ENCODE peak calls at places on chromosomes 6 and 20, in six cellular contexts. K, N, E, U, R and Q are unnamed samples.

GRCh38 chr6:82363368-82364086 is at the start of gene TPBG:
- DNase-seq in R (peak; percentile 46), U (peak; percentile 90), N (peak; percentile 61), E (peak; percentile 60), K (peak; percentile 70), Q (peak; percentile 83)

GRCh38 chr6:163392533-163392932 is 22.0 kb upstream of the QKI start:
- DNase-seq in E (no peak), K (no peak), U (no peak), N (no peak), R (no peak), Q (no peak)

GRCh38 chr6:160972111-160972510 is 19.5 kb upstream of the MAP3K4 start:
- DNase-seq in K (no peak), U (no peak), N (no peak), E (no peak), R (no peak), Q (no peak)

GRCh38 chr6:106300944-106301343 is 24.6 kb downstream of the ATG5 start:
- DNase-seq in K (no peak), R (peak; percentile 6), N (no peak), E (no peak), U (no peak), Q (no peak)

GRCh38 chr20:17971571-17972013 is 2.8 kb downstream of the MGME1 start:
- DNase-seq in N (no peak), K (no peak), R (no peak), U (no peak), E (no peak), Q (no peak)

GRCh38 chr6:43993881-43994523 is 133.2 kb downstream of the MRPL14 start:
- DNase-seq in U (no peak), K (peak; percentile 40), E (peak; percentile 32), R (no peak), N (no peak), Q (peak; percentile 37)

GRCh38 chr6:2857580-2858337 is 16.1 kb upstream of the SERPINB1 start:
- DNase-seq in N (peak; percentile 51), E (peak; percentile 85), K (no peak), U (no peak), R (peak; percentile 57), Q (no peak)

GRCh38 chr6:33668914-33669313 is 42.6 kb downstream of the UQCC2 start:
- DNase-seq in K (no peak), N (peak; percentile 83), R (peak; percentile 48), U (no peak), E (no peak), Q (no peak)

GRCh38 chr6:146814148-146814750 is 215.5 kb downstream of the ADGB start:
- DNase-seq in R (no peak), E (no peak), K (no peak), N (no peak), U (no peak), Q (no peak)

GRCh38 chr20:5731753-5732366 is 18.3 kb upstream of the SHLD1 start:
- DNase-seq in N (no peak), R (no peak), E (no peak), U (no peak), K (no peak), Q (no peak)

GRCh38 chr20:14712302-14712739 is 374.9 kb upstream of the FLRT3 start:
- DNase-seq in E (no peak), K (no peak), R (peak; percentile 62), U (no peak), N (no peak), Q (no peak)

GRCh38 chr6:3808759-3809514 is 40.2 kb upstream of the FAM50B start:
- DNase-seq in E (peak; percentile 58), K (peak; percentile 83), N (peak; percentile 22), R (peak; percentile 85), U (no peak), Q (peak; percentile 81)

GRCh38 chr20:881051-881820 is 34.9 kb downstream of the ANGPT4 start:
- DNase-seq in N (no peak), K (no peak), E (no peak), U (no peak), R (peak; percentile 59), Q (no peak)

GRCh38 chr6:99148761-99149160 is 200.7 kb downstream of the FAXC start:
- DNase-seq in N (no peak), K (no peak), U (no peak), E (no peak), R (no peak), Q (no peak)

GRCh38 chr6:8530775-8531435 is 95.6 kb upstream of the SLC35B3 start:
- DNase-seq in U (no peak), E (no peak), R (no peak), K (no peak), N (no peak), Q (no peak)

GRCh38 chr6:137933696-137934095 is 66.6 kb downstream of the TNFAIP3 start:
- DNase-seq in N (no peak), R (no peak), E (no peak), K (peak; percentile 82), U (no peak), Q (peak; percentile 71)

GRCh38 chr20:13012886-13013285 is 4.1 kb downstream of the SPTLC3 start:
- DNase-seq in E (no peak), R (no peak), U (no peak), K (no peak), N (no peak), Q (no peak)

DNA sequence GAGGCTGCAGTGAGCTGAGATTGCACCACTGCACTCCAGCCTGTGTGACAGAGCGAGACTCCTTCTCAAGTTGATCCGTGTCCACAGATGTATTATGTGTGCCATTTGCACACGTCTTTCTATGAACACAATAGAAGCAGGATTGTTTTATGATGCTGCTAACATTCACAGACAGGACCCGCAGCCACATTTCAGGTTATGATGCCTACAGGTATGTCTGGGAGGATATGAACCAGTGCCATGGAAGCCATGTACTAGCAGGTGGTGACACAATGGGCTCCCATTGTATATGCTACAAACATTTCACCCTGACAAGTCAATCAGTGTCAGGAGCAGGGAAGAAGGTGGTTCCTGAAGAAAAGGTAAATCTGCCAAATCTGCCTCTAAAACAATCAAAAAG is 4.3 kb downstream of the TRAM2 start:
- DNase-seq in E (no peak), K (no peak), U (no peak), N (no peak), R (no peak), Q (no peak)
- H3K27ac ChIP-seq in E (no peak overlapping the region), K (peak overlapping the region; percentile 97), U (no peak overlapping the region), N (peak overlapping the region; percentile 98), R (peak overlapping the region; percentile 42), Q (no peak overlapping the region)

GRCh38 chr6:139644821-139645220 is 270.4 kb upstream of the CITED2 start:
- DNase-seq in K (peak; percentile 76), R (no peak), N (no peak), E (no peak), U (no peak), Q (no peak)
- TF ChIP-seq EP300 in K (no peak), R (no peak), N (peak; percentile 4), E (no peak), U (no peak), Q (peak; percentile 55)

DNA sequence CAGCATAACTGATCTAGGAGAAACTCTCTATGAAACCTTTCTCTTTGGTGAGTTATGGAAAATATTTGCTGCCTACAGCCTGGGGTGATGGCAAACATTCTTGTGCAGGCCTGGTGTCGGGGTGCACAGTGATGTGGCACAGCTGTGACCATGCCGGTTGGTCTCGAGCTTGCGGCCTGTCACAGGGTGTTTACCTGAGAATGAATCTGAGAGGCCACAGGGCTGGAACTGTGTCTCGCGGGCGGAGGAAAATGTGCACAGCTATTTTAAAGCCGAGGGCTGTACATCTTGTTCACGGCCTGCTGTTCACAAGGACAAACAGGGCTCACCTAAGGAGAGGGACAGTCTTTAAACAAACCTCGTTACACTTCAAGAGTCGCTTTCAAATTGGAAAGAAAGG is 69.3 kb upstream of the FOXA2 start:
- DNase-seq in K (no peak), N (no peak), U (no peak), R (no peak), E (no peak), Q (no peak)
- TF ChIP-seq CTCF in K (no peak), N (no peak), U (no peak), R (no peak), E (no peak), Q (no peak)

GRCh38 chr20:10297684-10298240 is 79.1 kb downstream of the SNAP25 start:
- DNase-seq in K (no peak), N (no peak), R (no peak), E (no peak), U (no peak), Q (no peak)
- H3K27ac ChIP-seq in K (no peak overlapping the region), N (no peak overlapping the region), R (peak overlapping the region; percentile 46), E (no peak overlapping the region), U (no peak overlapping the region), Q (no peak overlapping the region)

DNA sequence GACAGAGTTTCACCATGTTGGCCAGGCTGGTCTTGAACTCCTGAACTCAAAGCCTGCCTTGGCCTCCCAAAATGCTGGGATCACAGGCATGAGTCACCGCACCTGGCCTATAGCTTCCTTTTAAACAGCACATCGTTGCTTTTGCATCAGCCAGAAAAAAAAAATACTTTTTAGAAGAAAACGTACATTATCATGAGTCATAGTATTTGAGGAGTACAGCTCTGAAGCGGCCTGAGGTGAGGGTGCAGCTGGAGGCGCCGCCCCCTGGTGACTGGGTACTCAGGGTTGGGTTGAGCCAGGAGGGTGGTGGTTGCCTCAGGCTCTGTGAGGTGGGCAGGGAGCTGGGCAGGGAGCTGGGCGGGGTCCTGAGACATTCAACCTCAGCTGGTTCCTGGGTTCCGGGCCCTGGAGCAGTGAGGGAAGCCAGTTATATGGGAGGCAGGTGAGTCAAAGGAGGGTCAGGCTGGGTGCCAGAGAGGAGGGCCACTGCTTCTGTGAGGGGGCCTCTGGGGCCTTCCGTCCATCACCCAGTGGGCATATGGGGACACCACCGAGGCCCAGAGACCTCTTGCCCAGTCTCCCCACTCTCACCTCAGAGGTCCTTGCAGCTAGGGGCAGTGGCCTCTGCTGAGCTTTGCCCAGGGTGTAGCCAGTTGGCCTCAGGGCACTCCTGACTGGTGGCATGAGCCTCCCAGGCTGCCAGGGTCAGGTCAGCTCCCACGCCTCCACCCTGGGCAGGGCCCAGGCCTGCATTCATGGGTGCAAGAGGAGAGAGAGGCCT is 11.7 kb upstream of the ID1 start:
- DNase-seq in R (peak; percentile 96), K (no peak), N (peak; percentile 94), E (no peak), U (no peak), Q (no peak)
- TF ChIP-seq EP300 in R (peak; percentile 57), K (no peak), N (peak; percentile 40), E (no peak), U (no peak), Q (no peak)

GRCh38 chr20:61918548-61918947 is 147.1 kb downstream of the TAF4 start:
- DNase-seq in K (no peak), E (no peak), N (no peak), R (no peak), U (no peak), Q (no peak)
- TF ChIP-seq CTCF in K (no peak), E (no peak), N (no peak), R (no peak), U (peak; percentile 78), Q (no peak)